ENCODE peak calls at places on chromosomes 4 and X, in six cellular contexts. R is fibroblast of lung, I is neural progenitor cell, L is H1, P is PC-3, N is endothelial cell of umbilical vein. Z is an unnamed sample. For H3K4me1, the result is how much of the 10 kb centered on the place peaks cover.

GRCh38 chr4:67134616-67135015 is 410.7 kb downstream of the CENPC start:
- DNase-seq in P (no peak), I (no peak), L (no peak), R (no peak), N (peak), Z (no peak)

GRCh38 chrX:46903458-46904242 is 8.6 kb upstream of the JADE3 start:
- DNase-seq in I (peak), L (peak), R (peak), P (peak), N (peak), Z (peak)

GRCh38 chr4:4857001-4857808 is 2.3 kb upstream of the MSX1 start:
- DNase-seq in I (no peak), L (no peak), N (no peak), R (no peak), P (no peak), Z (no peak)

GRCh38 chrX:16826207-16826606 is 39.9 kb downstream of the TXLNG start:
- DNase-seq in N (peak), L (no peak), I (peak), R (peak), P (peak), Z (no peak)

GRCh38 chr4:180665994-180666818 is 1577.0 kb upstream of the TENM3 start:
- DNase-seq in I (peak), L (no peak), P (peak), R (peak), N (no peak), Z (no peak)

GRCh38 chrX:30943984-30944383 is 54.9 kb upstream of the TAB3 start:
- DNase-seq in P (no peak), L (no peak), R (no peak), N (peak), I (no peak), Z (no peak)

GRCh38 chr4:4575284-4576211 is 33.7 kb upstream of the STX18 start:
- DNase-seq in P (peak), R (peak), L (peak), N (peak), I (peak), Z (peak)

GRCh38 chr4:52658671-52659015 is 458 bp downstream of the USP46 start:
- DNase-seq in P (no peak), R (no peak), L (no peak), I (no peak), N (peak), Z (no peak)

GRCh38 chr4:180081072-180081471 is 2162.1 kb upstream of the TENM3 start:
- DNase-seq in N (no peak), I (no peak), L (no peak), R (no peak), P (no peak), Z (no peak)

GRCh38 chrX:35622021-35622420 is 176.1 kb upstream of the MAGEB16 start:
- DNase-seq in R (no peak), L (no peak), I (no peak), N (no peak), P (peak), Z (no peak)

GRCh38 chrX:115689931-115690330 is 129.0 kb downstream of the PLS3 start:
- DNase-seq in P (no peak), L (no peak), N (no peak), R (no peak), I (peak), Z (no peak)

GRCh38 chr4:156053174-156053573 is 99.5 kb upstream of the CTSO start:
- DNase-seq in I (no peak), R (no peak), N (no peak), P (no peak), L (no peak), Z (no peak)

GRCh38 chrX:13778916-13779315 is 38.0 kb downstream of the GPM6B start:
- DNase-seq in R (peak), N (peak), L (no peak), I (peak), P (peak), Z (no peak)

GRCh38 chrX:68867458-68868166 is 38.8 kb downstream of the EFNB1 start:
- DNase-seq in I (no peak), P (no peak), N (no peak), R (no peak), L (no peak), Z (no peak)

GRCh38 chr4:77141964-77142641 is 14.9 kb upstream of the CCNG2 start:
- DNase-seq in I (no peak), R (no peak), P (no peak), N (no peak), L (no peak), Z (no peak)

GRCh38 chrX:53458082-53458481 is 23.9 kb upstream of the HSD17B10 start:
- DNase-seq in I (no peak), P (peak), N (no peak), L (no peak), R (peak), Z (no peak)
- TF ChIP-seq CTCF in I (no peak), P (peak), N (no peak), L (peak), R (peak), Z (no peak)

DNA sequence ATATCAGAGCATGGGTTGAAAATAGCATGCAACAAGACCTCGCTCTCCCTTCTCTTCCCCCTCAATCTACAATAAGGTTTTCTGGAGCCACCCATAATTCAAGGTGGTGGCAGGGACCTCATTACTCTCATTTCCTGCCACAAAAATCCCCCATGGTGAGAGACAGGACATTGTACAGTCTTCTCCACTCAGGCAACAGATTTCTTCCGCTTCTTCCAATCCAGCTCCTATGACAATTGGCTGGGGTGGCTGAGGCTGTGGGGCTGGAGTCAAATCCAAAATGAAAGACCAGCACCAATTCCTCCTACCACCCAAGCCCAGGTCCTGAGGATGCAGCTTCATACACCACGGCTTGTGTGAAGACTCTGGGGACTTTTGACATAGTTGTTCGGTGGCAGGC is 40.3 kb upstream of the NKRF start:
- DNase-seq in I (no peak), R (no peak), N (no peak), P (no peak), L (no peak), Z (no peak)
- H3K4me1 ChIP-seq in I (under half), R (under half), N (under half), P (under half), L (under half), Z (under half)

GRCh38 chr4:1855334-1856070 is 454 bp downstream of the LETM1 start:
- DNase-seq in P (peak), R (no peak), L (no peak), I (peak), N (peak), Z (peak)

GRCh38 chr4:1854752-1855151 is 1.2 kb downstream of the LETM1 start:
- DNase-seq in I (no peak), P (no peak), L (no peak), R (no peak), N (no peak), Z (no peak)

GRCh38 chr4:1857931-1858330 is 2.0 kb upstream of the LETM1 start:
- DNase-seq in R (no peak), I (no peak), N (no peak), L (no peak), P (no peak), Z (peak)

GRCh38 chr4:1856920-1857699 is 1.2 kb upstream of the LETM1 start:
- DNase-seq in N (no peak), I (peak), P (no peak), R (no peak), L (no peak), Z (peak)

DNA sequence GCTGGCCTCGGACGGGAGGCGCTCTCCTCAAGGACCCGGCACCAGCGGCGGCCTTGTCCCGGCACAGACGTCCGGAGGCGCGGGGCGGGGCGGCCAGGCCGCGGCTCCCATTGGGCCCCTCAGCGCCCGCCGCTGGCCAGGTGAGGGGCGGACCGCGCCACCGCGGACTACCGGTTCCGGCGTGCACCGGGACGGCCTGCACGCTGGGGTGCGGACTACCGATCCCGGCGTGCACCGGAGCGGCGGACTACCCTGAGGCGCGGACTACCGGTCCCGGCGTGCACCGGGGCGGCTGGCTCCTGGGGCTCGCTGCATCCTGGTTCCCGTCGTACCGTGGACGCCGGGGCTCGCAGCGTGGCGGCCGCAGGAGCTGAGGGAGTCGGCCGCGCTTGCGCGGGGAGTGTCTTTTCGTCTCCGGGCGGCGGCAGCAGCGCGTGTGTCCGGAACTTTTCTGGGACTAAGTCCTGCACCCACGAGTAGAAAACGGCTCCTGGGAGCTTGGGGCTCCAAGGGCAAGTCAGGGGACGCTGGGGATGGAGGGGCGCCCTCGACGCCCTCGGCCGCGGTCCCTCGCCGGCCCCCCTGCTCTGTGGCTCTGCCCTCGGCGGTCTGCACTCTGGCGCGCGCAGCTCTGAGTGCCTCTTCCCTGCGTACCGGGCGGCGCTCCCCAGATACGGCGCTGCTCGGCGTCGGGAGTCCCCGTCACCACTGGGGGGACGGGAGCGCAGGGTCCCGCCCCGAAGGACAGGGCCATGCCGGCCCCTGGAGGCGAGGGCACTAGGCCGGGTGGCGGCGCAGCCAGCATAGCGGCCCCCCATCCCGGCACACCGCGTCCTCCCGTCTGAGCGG is at the start of gene LETM1:
- DNase-seq in R (peak), I (peak), N (peak), P (peak), L (peak), Z (peak)
- H3K9ac ChIP-seq in R (peak), I (peak), N (peak), P (peak), L (peak), Z (peak)

GRCh38 chr4:103032575-103032974 is 13.1 kb upstream of the SLC9B1 start:
- DNase-seq in P (peak), R (peak), L (peak), I (peak), N (peak), Z (no peak)
- TF ChIP-seq CTCF in P (peak), R (peak), L (peak), I (peak), N (peak), Z (peak)